ENCODE peak calls at places on chromosomes 7 and 10, in seven cellular contexts. J is mammary epithelial cell, G is IMR-90, V is left ventricle myocardium inferior, F is colonic mucosa, S is psoas muscle, W is upper lobe of right lung. Q is an unnamed sample. For H3K27me3, the result is how much of the 10 kb centered on the place peaks cover.

GRCh38 chr10:91800192-91800591 is 2.0 kb downstream of the TNKS2 start:
- DNase-seq in J (no peak), G (no peak), V (no peak), F (no peak), S (no peak), W (no peak), Q (no peak)

GRCh38 chr7:15874774-15875173 is 188.3 kb upstream of the MEOX2 start:
- DNase-seq in J (no peak), G (no peak), V (no peak), F (no peak), S (no peak), W (no peak), Q (no peak)

GRCh38 chr7:140425718-140426117 is 21.9 kb downstream of the RAB19 start:
- DNase-seq in J (no peak), G (no peak), V (no peak), F (no peak), S (no peak), W (no peak), Q (no peak)

GRCh38 chr10:101839421-101840063 is 4.1 kb downstream of the KCNIP2 start:
- DNase-seq in J (peak), G (peak), V (peak), F (peak), S (no peak), W (peak), Q (no peak)

GRCh38 chr10:24552346-24553016 is 171.2 kb downstream of the ARHGAP21 start:
- DNase-seq in J (peak), G (no peak), V (no peak), F (peak), S (peak), W (peak), Q (peak)

GRCh38 chr10:125123363-125124113 is 36.8 kb downstream of the CTBP2 start:
- DNase-seq in J (peak), G (peak), V (peak), F (peak), S (peak), W (peak), Q (peak)

GRCh38 chr7:787332-788240 is 44.7 kb upstream of the SUN1 start:
- DNase-seq in J (no peak), G (no peak), V (no peak), F (no peak), S (peak), W (no peak), Q (no peak)

GRCh38 chr10:56920586-56921250 is 559.7 kb upstream of the ZWINT start:
- DNase-seq in J (no peak), G (no peak), V (no peak), F (no peak), S (no peak), W (no peak), Q (no peak)

GRCh38 chr10:80596391-80597257 is 58.9 kb downstream of the SH2D4B start:
- DNase-seq in J (peak), G (peak), V (no peak), F (peak), S (no peak), W (no peak), Q (no peak)

GRCh38 chr10:84341538-84341856 is 13.1 kb downstream of the CCSER2 start:
- DNase-seq in J (no peak), G (no peak), V (no peak), F (no peak), S (no peak), W (no peak), Q (no peak)

GRCh38 chr10:30433286-30433778 is 652 bp upstream of the MAP3K8 start:
- DNase-seq in J (no peak), G (peak), V (peak), F (peak), S (peak), W (peak), Q (peak)

GRCh38 chr10:11902646-11903045 is 79.5 kb downstream of the PROSER2 start:
- DNase-seq in J (no peak), G (no peak), V (no peak), F (no peak), S (no peak), W (no peak), Q (no peak)

GRCh38 chr10:89793649-89794254 is 92.4 kb downstream of the KIF20B start:
- DNase-seq in J (peak), G (peak), V (no peak), F (peak), S (no peak), W (no peak), Q (no peak)

GRCh38 chr10:120581496-120581895 is 124.5 kb downstream of the PLPP4 start:
- DNase-seq in J (no peak), G (no peak), V (no peak), F (no peak), S (no peak), W (no peak), Q (no peak)

GRCh38 chr7:11168622-11169170 is 195.0 kb downstream of the PHF14 start:
- DNase-seq in J (no peak), G (no peak), V (no peak), F (no peak), S (no peak), W (no peak), Q (no peak)

GRCh38 chr10:118409295-118409694 is 67.2 kb upstream of the FAM204A start:
- DNase-seq in J (peak), G (peak), V (no peak), F (no peak), S (no peak), W (no peak), Q (no peak)

GRCh38 chr7:97835296-97836138 is 36.7 kb downstream of the ASNS start:
- DNase-seq in J (peak), G (peak), V (peak), F (peak), S (peak), W (no peak), Q (peak)

GRCh38 chr10:11602919-11603523 is 8.4 kb downstream of the USP6NL start:
- DNase-seq in J (peak), G (peak), V (no peak), F (no peak), S (no peak), W (no peak), Q (no peak)

GRCh38 chr10:13382759-13383753 is 35.0 kb upstream of the SEPHS1 start:
- DNase-seq in J (peak), G (no peak), V (no peak), F (peak), S (no peak), W (peak), Q (no peak)

GRCh38 chr10:72483452-72483851 is 128.7 kb upstream of the DNAJB12 start:
- DNase-seq in J (peak), G (no peak), V (no peak), F (no peak), S (no peak), W (no peak), Q (no peak)

GRCh38 chr10:113519616-113520015 is 33.2 kb upstream of the HABP2 start:
- DNase-seq in J (no peak), G (no peak), V (no peak), F (no peak), S (no peak), W (no peak), Q (no peak)

GRCh38 chr10:59290448-59290847 is 71.9 kb downstream of the FAM13C start:
- DNase-seq in J (no peak), G (no peak), V (no peak), F (no peak), S (no peak), W (no peak), Q (no peak)

GRCh38 chr7:1419310-1419634 is 40.0 kb downstream of the MICALL2 start:
- DNase-seq in J (no peak), G (no peak), V (no peak), F (no peak), S (no peak), W (no peak), Q (no peak)

GRCh38 chr7:1531979-1532455 is 1.5 kb downstream of the MAFK start:
- DNase-seq in J (no peak), G (no peak), V (no peak), F (no peak), S (no peak), W (no peak), Q (no peak)

GRCh38 chr7:47496064-47496665 is 85.7 kb downstream of the TNS3 start:
- DNase-seq in J (no peak), G (no peak), V (no peak), F (no peak), S (no peak), W (no peak), Q (no peak)

GRCh38 chr7:100367676-100368613 is 5.3 kb upstream of the PILRA start:
- DNase-seq in J (no peak), G (no peak), V (no peak), F (no peak), S (peak), W (peak), Q (no peak)

GRCh38 chr7:157043745-157044144 is 33.3 kb upstream of the MNX1 start:
- DNase-seq in J (no peak), G (peak), V (no peak), F (no peak), S (peak), W (no peak), Q (no peak)

GRCh38 chr10:71835671-71836593 is 15.1 kb downstream of the PSAP start:
- DNase-seq in J (peak), G (peak), V (peak), F (no peak), S (peak), W (no peak), Q (peak)

GRCh38 chr10:29790223-29790622 is 155.5 kb upstream of the SVIL start:
- DNase-seq in J (no peak), G (no peak), V (no peak), F (no peak), S (no peak), W (no peak), Q (no peak)

GRCh38 chr7:10117815-10118214 is 855.9 kb upstream of the PHF14 start:
- DNase-seq in J (no peak), G (no peak), V (no peak), F (no peak), S (no peak), W (no peak), Q (no peak)

GRCh38 chr10:63114031-63114814 is 18.9 kb upstream of the NRBF2 start:
- DNase-seq in J (peak), G (peak), V (peak), F (peak), S (peak), W (no peak), Q (peak)

GRCh38 chr7:81691199-81691821 is 78.5 kb downstream of the HGF start:
- DNase-seq in J (no peak), G (peak), V (no peak), F (no peak), S (no peak), W (no peak), Q (no peak)

GRCh38 chr10:58177362-58177947 is 90.2 kb downstream of the IPMK start:
- DNase-seq in J (no peak), G (peak), V (no peak), F (no peak), S (no peak), W (no peak), Q (no peak)

DNA sequence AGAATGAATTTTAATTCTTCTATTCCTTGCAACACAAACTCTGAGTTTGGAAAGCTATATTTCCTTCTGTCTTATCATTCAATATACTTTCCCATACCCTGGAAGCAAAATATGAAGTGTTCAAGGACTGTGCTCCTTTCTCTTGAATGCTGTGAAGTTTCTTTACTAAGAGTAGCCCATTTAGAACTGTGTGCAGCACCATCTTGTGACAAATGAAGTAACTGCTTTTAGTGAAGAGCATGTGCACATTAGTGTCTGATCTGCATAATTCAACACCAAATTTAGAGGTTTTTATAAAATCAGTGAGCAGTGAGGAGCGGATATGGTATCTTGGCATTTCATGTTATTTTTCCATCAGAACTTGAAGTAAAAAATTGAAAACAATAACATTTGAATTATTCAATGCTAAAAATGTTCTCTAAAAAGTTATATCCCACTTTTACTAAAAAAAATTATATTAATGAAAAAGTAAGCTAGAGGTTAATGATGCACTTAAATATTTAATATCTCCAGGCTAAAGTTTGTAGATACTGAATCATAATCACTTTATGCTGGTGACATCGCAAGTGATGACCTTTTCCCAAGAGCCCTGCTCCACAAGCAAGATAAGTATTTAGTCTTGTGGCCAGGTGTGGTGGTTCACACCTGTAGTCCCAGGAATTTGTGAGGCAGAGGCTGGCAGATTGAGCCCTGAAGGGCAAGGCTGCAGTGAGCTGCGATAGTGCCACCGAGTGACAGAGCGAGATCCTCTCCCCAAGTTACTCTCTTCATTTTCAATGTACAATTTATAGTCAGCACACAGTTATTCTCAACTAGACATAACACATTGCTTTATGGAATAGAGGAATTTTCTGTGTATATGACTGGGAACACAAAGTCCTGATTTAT is 108.8 kb upstream of the PCLO start:
- DNase-seq in J (peak), G (peak), V (no peak), F (no peak), S (no peak), W (no peak), Q (no peak)
- TF ChIP-seq CTCF in J (peak), G (peak), V (peak), F (no peak), S (no peak), W (no peak), Q (peak)

GRCh38 chr7:43649755-43650274 is 66.9 kb downstream of the STK17A start:
- DNase-seq in J (peak), G (peak), V (no peak), F (no peak), S (no peak), W (no peak), Q (no peak)
- H3K27ac ChIP-seq in J (peak), G (peak), V (peak), F (peak), S (peak), W (peak), Q (peak)

GRCh38 chr10:50326757-50327701 is 75.7 kb upstream of the ASAH2 start:
- DNase-seq in J (peak), G (peak), V (peak), F (no peak), S (no peak), W (no peak), Q (peak)
- H3K27me3 ChIP-seq in J (under half), G (under half), V (under half), F (under half), S (under half), W (under half), Q (under half)

DNA sequence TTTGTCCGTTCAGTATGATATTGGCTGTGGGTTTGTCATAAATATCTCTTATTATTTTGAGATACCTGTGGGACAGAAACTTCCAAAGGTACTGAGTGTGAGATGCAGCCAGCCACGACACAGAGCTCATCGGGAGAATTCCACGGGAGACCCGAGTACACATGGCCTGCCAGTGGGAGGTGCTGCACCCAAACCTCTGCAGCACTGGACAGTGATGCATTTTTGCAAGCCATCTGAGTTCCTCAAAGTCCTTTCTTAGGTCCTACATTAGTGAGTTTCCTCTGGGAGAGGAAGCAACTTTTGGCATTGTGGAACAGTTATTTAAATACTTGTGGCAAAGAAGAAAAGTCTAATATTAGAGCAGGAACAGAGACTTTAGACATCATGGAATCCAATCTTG is 77.5 kb downstream of the ARID5B start:
- DNase-seq in J (no peak), G (no peak), V (no peak), F (no peak), S (no peak), W (peak), Q (no peak)
- TF ChIP-seq CTCF in J (no peak), G (no peak), V (peak), F (peak), S (no peak), W (peak), Q (no peak)

DNA sequence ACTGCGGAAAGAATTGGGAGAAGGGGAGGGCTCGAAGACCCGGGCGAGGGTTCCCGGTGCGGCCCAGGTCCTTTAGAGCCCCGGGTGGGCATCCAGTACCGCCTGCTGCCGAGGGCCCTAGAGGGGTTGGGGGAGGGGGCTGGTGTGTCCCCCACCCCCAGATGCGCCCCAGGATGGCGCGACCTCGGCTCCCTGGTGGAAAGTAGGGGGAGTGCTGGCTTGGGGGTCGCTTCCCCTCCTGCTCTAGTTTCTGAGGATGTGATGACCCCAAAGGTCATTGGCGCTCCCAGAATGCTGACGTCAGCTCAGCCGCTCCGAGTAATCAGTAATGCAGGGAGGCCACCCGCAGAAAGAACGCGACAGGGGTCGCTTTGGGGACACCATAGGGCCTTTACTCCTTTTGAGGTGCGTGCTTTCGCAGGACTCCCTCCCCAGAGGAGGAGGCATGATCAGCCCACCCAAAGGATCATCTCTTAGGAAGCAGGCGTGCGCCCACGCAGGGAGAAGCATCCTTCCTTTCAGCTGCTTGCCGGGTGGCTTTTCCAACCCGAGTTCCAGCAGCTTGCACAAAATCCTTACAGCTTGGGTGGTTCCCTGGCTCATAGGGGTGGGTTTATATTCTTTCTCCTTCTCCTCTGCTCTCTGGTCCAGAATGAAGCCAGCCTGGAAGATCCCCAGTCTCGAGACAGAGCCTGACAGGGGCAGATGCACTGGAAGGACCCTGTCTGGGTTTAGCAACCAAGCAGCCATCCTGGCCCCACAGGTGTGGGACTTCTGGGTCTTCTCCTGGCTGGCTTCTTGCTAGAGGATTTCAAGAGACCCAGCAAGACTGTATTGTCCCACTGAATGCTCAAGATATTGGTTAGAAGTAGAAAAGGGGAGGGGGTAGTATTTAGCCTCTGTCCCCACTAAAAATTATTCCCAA is 1.3 kb upstream of the PRKAG2 start:
- DNase-seq in J (no peak), G (no peak), V (no peak), F (peak), S (peak), W (no peak), Q (no peak)
- H3K27ac ChIP-seq in J (no peak), G (no peak), V (peak), F (no peak), S (no peak), W (peak), Q (peak)